ENCODE peak calls at places on chromosomes 7 and 10, in five cellular contexts. One of them, this sample, is unnamed. For H3K79me2, the result is how much of the 10 kb centered on the place peaks cover.

GRCh38 chr10:113199459-113199858 is 249.4 kb downstream of the TCF7L2 start:
- DNase-seq in GM23338: no peak
- DNase-seq in PC-3: peak
- DNase-seq in PC-9: no peak
- DNase-seq in MM.1S: no peak
- DNase-seq in this sample: no peak

GRCh38 chr10:3757250-3757637 is 27.8 kb downstream of the KLF6 start:
- DNase-seq in PC-3: no peak
- DNase-seq in PC-9: no peak
- DNase-seq in GM23338: no peak
- DNase-seq in MM.1S: peak
- DNase-seq in this sample: no peak

GRCh38 chr7:34184466-34184865 is 279.1 kb downstream of the BMPER start:
- DNase-seq in PC-3: no peak
- DNase-seq in PC-9: no peak
- DNase-seq in GM23338: peak
- DNase-seq in MM.1S: no peak
- DNase-seq in this sample: no peak

GRCh38 chr7:134826105-134826504 is 46.7 kb downstream of the CALD1 start:
- DNase-seq in PC-9: no peak
- DNase-seq in PC-3: no peak
- DNase-seq in MM.1S: no peak
- DNase-seq in GM23338: no peak
- DNase-seq in this sample: no peak

GRCh38 chr7:117728858-117729257 is 144.4 kb downstream of the CTTNBP2 start:
- DNase-seq in PC-3: no peak
- DNase-seq in PC-9: no peak
- DNase-seq in GM23338: no peak
- DNase-seq in MM.1S: no peak
- DNase-seq in this sample: no peak

GRCh38 chr7:79272066-79272669 is 181.3 kb downstream of the MAGI2 start:
- DNase-seq in MM.1S: peak
- DNase-seq in PC-9: no peak
- DNase-seq in PC-3: peak
- DNase-seq in GM23338: peak
- DNase-seq in this sample: no peak

GRCh38 chr7:50627824-50628361 is 62.7 kb upstream of the DDC start:
- DNase-seq in MM.1S: no peak
- DNase-seq in PC-9: no peak
- DNase-seq in PC-3: no peak
- DNase-seq in GM23338: no peak
- DNase-seq in this sample: no peak

GRCh38 chr7:7099584-7100014 is 82.7 kb upstream of the C1GALT1 start:
- DNase-seq in PC-3: peak
- DNase-seq in GM23338: peak
- DNase-seq in MM.1S: no peak
- DNase-seq in PC-9: peak
- DNase-seq in this sample: peak

GRCh38 chr7:112399501-112399900 is 50.8 kb upstream of the IFRD1 start:
- DNase-seq in PC-9: no peak
- DNase-seq in MM.1S: no peak
- DNase-seq in GM23338: no peak
- DNase-seq in PC-3: no peak
- DNase-seq in this sample: no peak

GRCh38 chr10:36542493-36542892 is 582.9 kb upstream of the ANKRD30A start:
- DNase-seq in MM.1S: no peak
- DNase-seq in PC-3: no peak
- DNase-seq in GM23338: no peak
- DNase-seq in PC-9: no peak
- DNase-seq in this sample: no peak

GRCh38 chr10:28530751-28531150 is 2.2 kb upstream of the WAC start:
- DNase-seq in PC-9: no peak
- DNase-seq in GM23338: no peak
- DNase-seq in PC-3: no peak
- DNase-seq in MM.1S: no peak
- DNase-seq in this sample: no peak

GRCh38 chr10:90481326-90481923 is 376.4 kb downstream of the HTR7 start:
- DNase-seq in GM23338: no peak
- DNase-seq in MM.1S: no peak
- DNase-seq in PC-3: peak
- DNase-seq in PC-9: no peak
- DNase-seq in this sample: no peak

GRCh38 chr7:5695037-5695708 is 86.3 kb downstream of the RNF216 start:
- DNase-seq in GM23338: no peak
- DNase-seq in PC-3: no peak
- DNase-seq in MM.1S: no peak
- DNase-seq in PC-9: no peak
- DNase-seq in this sample: no peak

GRCh38 chr7:80671744-80672143 is 33.3 kb downstream of the CD36 start:
- DNase-seq in PC-9: no peak
- DNase-seq in GM23338: no peak
- DNase-seq in PC-3: no peak
- DNase-seq in MM.1S: no peak
- DNase-seq in this sample: no peak

DNA sequence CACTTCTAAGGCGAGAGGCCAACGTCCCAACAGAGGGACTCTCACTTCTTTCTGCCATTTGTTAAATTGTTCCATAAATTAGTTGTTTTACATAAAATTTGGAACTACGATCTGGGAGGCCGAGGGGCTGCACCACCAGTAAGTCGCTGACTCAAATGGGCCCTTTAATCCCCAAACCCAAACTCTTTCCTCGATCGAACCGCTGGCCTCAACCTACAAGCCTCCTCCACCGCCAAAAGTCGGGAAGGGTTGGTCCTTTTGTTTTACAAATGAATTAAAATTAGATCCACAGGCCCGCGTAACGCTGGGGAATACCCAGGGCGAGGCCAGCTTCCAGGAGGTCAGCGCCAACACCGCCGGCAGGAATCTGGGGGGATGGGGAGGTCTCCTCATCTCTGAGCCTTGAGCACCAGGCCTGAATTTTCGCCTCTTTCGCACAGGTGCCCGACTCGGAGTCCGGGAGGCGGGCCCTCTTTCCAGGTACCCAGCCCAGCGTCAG is 1.2 kb upstream of the FOXI2 start:
- DNase-seq in PC-9: no peak
- DNase-seq in GM23338: peak
- DNase-seq in MM.1S: no peak
- DNase-seq in PC-3: no peak
- DNase-seq in this sample: no peak
- TF ChIP-seq EZH2 in PC-9: no peak
- TF ChIP-seq EZH2 in GM23338: peak
- TF ChIP-seq EZH2 in MM.1S: no peak
- TF ChIP-seq EZH2 in PC-3: no peak
- TF ChIP-seq EZH2 in this sample: no peak

GRCh38 chr10:126911301-126911700 is 6.1 kb downstream of the DOCK1 start:
- DNase-seq in MM.1S: no peak
- DNase-seq in PC-9: no peak
- DNase-seq in PC-3: no peak
- DNase-seq in GM23338: no peak
- DNase-seq in this sample: no peak
- H3K79me2 ChIP-seq in MM.1S: under half
- H3K79me2 ChIP-seq in PC-9: under half
- H3K79me2 ChIP-seq in PC-3: half or more
- H3K79me2 ChIP-seq in GM23338: half or more
- H3K79me2 ChIP-seq in this sample: half or more

GRCh38 chr10:26446258-26446657 is 8.1 kb downstream of the APBB1IP start:
- DNase-seq in PC-9: no peak
- DNase-seq in MM.1S: no peak
- DNase-seq in GM23338: no peak
- DNase-seq in PC-3: no peak
- DNase-seq in this sample: no peak

GRCh38 chr10:26448292-26448691 is 10.2 kb downstream of the APBB1IP start:
- DNase-seq in MM.1S: no peak
- DNase-seq in PC-9: no peak
- DNase-seq in GM23338: no peak
- DNase-seq in PC-3: no peak
- DNase-seq in this sample: no peak

GRCh38 chr10:26448706-26449435 is 10.7 kb downstream of the APBB1IP start:
- DNase-seq in PC-3: peak
- DNase-seq in MM.1S: peak
- DNase-seq in GM23338: peak
- DNase-seq in PC-9: no peak
- DNase-seq in this sample: no peak

GRCh38 chr10:26441491-26442214 is 3.5 kb downstream of the APBB1IP start:
- DNase-seq in MM.1S: no peak
- DNase-seq in PC-3: peak
- DNase-seq in GM23338: no peak
- DNase-seq in PC-9: no peak
- DNase-seq in this sample: no peak

GRCh38 chr10:26445411-26446031 is 7.4 kb downstream of the APBB1IP start:
- DNase-seq in PC-3: no peak
- DNase-seq in PC-9: no peak
- DNase-seq in MM.1S: no peak
- DNase-seq in GM23338: no peak
- DNase-seq in this sample: no peak
- TF ChIP-seq CTCF in PC-3: no peak
- TF ChIP-seq CTCF in PC-9: no peak
- TF ChIP-seq CTCF in MM.1S: no peak
- TF ChIP-seq CTCF in GM23338: no peak
- TF ChIP-seq CTCF in this sample: no peak

GRCh38 chr10:8042032-8042863 is 12.2 kb upstream of the GATA3 start:
- DNase-seq in PC-9: no peak
- DNase-seq in PC-3: no peak
- DNase-seq in MM.1S: no peak
- DNase-seq in GM23338: peak
- DNase-seq in this sample: no peak
- TF ChIP-seq EZH2 in PC-9: no peak
- TF ChIP-seq EZH2 in PC-3: no peak
- TF ChIP-seq EZH2 in MM.1S: no peak
- TF ChIP-seq EZH2 in GM23338: no peak
- TF ChIP-seq EZH2 in this sample: no peak

GRCh38 chr10:22658745-22659410 is 55.5 kb downstream of the PIP4K2A start:
- DNase-seq in MM.1S: no peak
- DNase-seq in PC-9: no peak
- DNase-seq in GM23338: no peak
- DNase-seq in PC-3: no peak
- DNase-seq in this sample: no peak

GRCh38 chr10:22657566-22658190 is 56.7 kb downstream of the PIP4K2A start:
- DNase-seq in GM23338: no peak
- DNase-seq in PC-9: no peak
- DNase-seq in PC-3: no peak
- DNase-seq in MM.1S: no peak
- DNase-seq in this sample: no peak

GRCh38 chr10:22655312-22655973 is 58.9 kb downstream of the PIP4K2A start:
- DNase-seq in MM.1S: no peak
- DNase-seq in PC-9: no peak
- DNase-seq in PC-3: peak
- DNase-seq in GM23338: no peak
- DNase-seq in this sample: no peak

GRCh38 chr10:22657028-22657427 is 57.4 kb downstream of the PIP4K2A start:
- DNase-seq in PC-3: no peak
- DNase-seq in GM23338: no peak
- DNase-seq in PC-9: no peak
- DNase-seq in MM.1S: no peak
- DNase-seq in this sample: no peak

DNA sequence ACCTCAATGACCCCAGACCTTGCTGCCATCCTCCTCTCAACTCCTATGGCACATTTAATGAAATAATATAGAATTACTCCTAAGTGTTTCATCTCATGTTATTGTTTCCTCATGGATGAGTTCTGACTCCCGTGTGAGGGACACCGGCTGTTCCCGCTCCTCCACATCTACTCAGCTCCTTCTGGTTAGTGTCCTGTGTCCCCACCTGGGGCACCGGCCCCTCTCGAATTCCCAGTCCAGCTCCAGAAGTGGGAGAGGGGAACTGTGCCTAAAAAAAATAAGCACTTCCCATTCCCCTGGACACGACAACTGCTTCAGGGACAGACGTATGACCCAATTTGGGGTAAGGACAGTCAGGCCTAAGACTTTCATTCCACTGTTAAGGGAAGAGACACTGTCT is 58.3 kb downstream of the PIP4K2A start:
- DNase-seq in PC-3: no peak
- DNase-seq in GM23338: no peak
- DNase-seq in MM.1S: no peak
- DNase-seq in PC-9: no peak
- DNase-seq in this sample: no peak
- H3K79me2 ChIP-seq in PC-3: half or more
- H3K79me2 ChIP-seq in GM23338: half or more
- H3K79me2 ChIP-seq in MM.1S: under half
- H3K79me2 ChIP-seq in PC-9: under half
- H3K79me2 ChIP-seq in this sample: under half

DNA sequence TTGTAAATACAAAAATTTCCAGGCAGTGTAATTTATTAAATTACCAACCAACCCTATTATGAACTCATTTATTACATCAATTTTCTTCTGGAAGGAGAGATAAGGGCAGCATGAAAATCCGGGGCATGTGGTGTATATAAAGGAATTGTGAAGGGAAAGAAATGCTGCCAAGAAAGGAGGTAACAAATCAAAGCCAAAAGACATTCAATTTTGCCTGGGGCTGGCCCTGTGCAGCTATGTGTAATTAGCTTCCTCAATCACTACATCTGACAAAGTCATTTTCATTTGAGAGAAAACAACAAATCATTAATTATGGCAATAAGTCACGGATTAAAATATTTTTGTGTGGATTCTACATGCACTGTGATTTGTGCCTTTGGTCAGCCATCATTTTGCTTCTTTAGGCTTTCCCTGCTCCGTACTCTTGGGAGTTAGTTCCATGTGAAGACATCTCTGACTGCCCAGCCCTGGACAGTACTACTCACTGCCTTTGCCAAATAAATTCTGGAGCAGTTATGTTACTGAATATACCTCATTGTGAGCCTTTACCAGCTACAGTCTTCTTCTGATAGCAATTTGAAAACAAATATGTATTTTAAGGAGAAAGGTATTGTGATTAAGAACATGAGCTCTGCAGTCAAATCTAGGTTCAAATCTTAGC is 191.7 kb downstream of the RELN start:
- DNase-seq in MM.1S: no peak
- DNase-seq in PC-9: no peak
- DNase-seq in PC-3: no peak
- DNase-seq in GM23338: no peak
- DNase-seq in this sample: no peak
- TF ChIP-seq CTCF in MM.1S: no peak
- TF ChIP-seq CTCF in PC-9: no peak
- TF ChIP-seq CTCF in PC-3: no peak
- TF ChIP-seq CTCF in GM23338: no peak
- TF ChIP-seq CTCF in this sample: no peak

GRCh38 chr10:49611166-49611814 is 1.2 kb downstream of the SLC18A3 start:
- DNase-seq in GM23338: peak
- DNase-seq in MM.1S: no peak
- DNase-seq in PC-9: no peak
- DNase-seq in PC-3: no peak
- DNase-seq in this sample: no peak

GRCh38 chr10:49609283-49610014 is 661 bp upstream of the SLC18A3 start:
- DNase-seq in PC-3: no peak
- DNase-seq in GM23338: peak
- DNase-seq in MM.1S: no peak
- DNase-seq in PC-9: no peak
- DNase-seq in this sample: no peak

GRCh38 chr10:49608925-49609282 is 1.2 kb upstream of the SLC18A3 start:
- DNase-seq in MM.1S: no peak
- DNase-seq in PC-9: no peak
- DNase-seq in GM23338: peak
- DNase-seq in PC-3: no peak
- DNase-seq in this sample: no peak

GRCh38 chr10:49610735-49611165 is 640 bp downstream of the SLC18A3 start:
- DNase-seq in GM23338: no peak
- DNase-seq in MM.1S: no peak
- DNase-seq in PC-9: no peak
- DNase-seq in PC-3: no peak
- DNase-seq in this sample: no peak

GRCh38 chr10:49610015-49610734 is at the start of gene SLC18A3:
- DNase-seq in MM.1S: no peak
- DNase-seq in PC-9: no peak
- DNase-seq in PC-3: no peak
- DNase-seq in GM23338: peak
- DNase-seq in this sample: no peak
- TF ChIP-seq EZH2 in MM.1S: no peak
- TF ChIP-seq EZH2 in PC-9: no peak
- TF ChIP-seq EZH2 in PC-3: peak
- TF ChIP-seq EZH2 in GM23338: no peak
- TF ChIP-seq EZH2 in this sample: no peak